ENCODE peak calls at places on chromosome 10, in six cellular contexts. V, N, T, C, R and F are unnamed samples.

GRCh38 chr10:113681533-113682470 is 2.1 kb downstream of the CASP7 start:
- DNase-seq in V (no peak), N (no peak), T (no peak), C (no peak), R (peak), F (peak)

GRCh38 chr10:79242620-79243152 is 104.6 kb upstream of the PPIF start:
- DNase-seq in V (peak), N (peak), T (no peak), C (peak), R (peak), F (peak)

GRCh38 chr10:90136731-90137316 is 435.4 kb downstream of the KIF20B start:
- DNase-seq in V (peak), N (no peak), T (no peak), C (peak), R (peak), F (peak)

GRCh38 chr10:18576586-18576985 is 74.8 kb downstream of the NSUN6 start:
- DNase-seq in V (no peak), N (no peak), T (no peak), C (no peak), R (no peak), F (no peak)

GRCh38 chr10:100998991-100999741 is 442 bp upstream of the LZTS2 start:
- DNase-seq in V (peak), N (peak), T (peak), C (peak), R (peak), F (peak)

GRCh38 chr10:110706690-110707098 is 62.6 kb downstream of the RBM20 start:
- DNase-seq in V (peak), N (no peak), T (peak), C (peak), R (peak), F (no peak)

GRCh38 chr10:31101123-31101522 is 69.5 kb upstream of the ZNF438 start:
- DNase-seq in V (peak), N (no peak), T (no peak), C (peak), R (peak), F (peak)

GRCh38 chr10:101580486-101581399 is 7.3 kb downstream of the POLL start:
- DNase-seq in V (no peak), N (no peak), T (no peak), C (no peak), R (no peak), F (no peak)

GRCh38 chr10:91077549-91078017 is 142.9 kb upstream of the PCGF5 start:
- DNase-seq in V (peak), N (no peak), T (peak), C (peak), R (peak), F (no peak)

GRCh38 chr10:126398383-126398743 is 10.1 kb upstream of the ADAM12 start:
- DNase-seq in V (no peak), N (no peak), T (no peak), C (no peak), R (no peak), F (no peak)

GRCh38 chr10:12941966-12942365 is 59.5 kb downstream of the CCDC3 start:
- DNase-seq in V (no peak), N (no peak), T (no peak), C (no peak), R (no peak), F (no peak)

GRCh38 chr10:86388119-86388704 is 21.6 kb upstream of the GRID1 start:
- DNase-seq in V (no peak), N (no peak), T (peak), C (no peak), R (no peak), F (no peak)
- H3K4me3 ChIP-seq in V (no peak), N (no peak), T (no peak), C (no peak), R (no peak), F (no peak)

GRCh38 chr10:5736591-5736990 is 52.0 kb downstream of the TASOR2 start:
- DNase-seq in V (no peak), N (no peak), T (no peak), C (no peak), R (no peak), F (no peak)

GRCh38 chr10:5738427-5738826 is 53.8 kb downstream of the TASOR2 start:
- DNase-seq in V (no peak), N (no peak), T (no peak), C (no peak), R (no peak), F (no peak)

GRCh38 chr10:5741276-5741675 is 56.6 kb downstream of the TASOR2 start:
- DNase-seq in V (no peak), N (no peak), T (no peak), C (no peak), R (no peak), F (no peak)

GRCh38 chr10:5735119-5735518 is 50.5 kb downstream of the TASOR2 start:
- DNase-seq in V (no peak), N (no peak), T (no peak), C (no peak), R (no peak), F (no peak)

GRCh38 chr10:5737352-5737751 is 52.7 kb downstream of the TASOR2 start:
- DNase-seq in V (no peak), N (no peak), T (no peak), C (no peak), R (no peak), F (peak)
- TF ChIP-seq CTCF in V (no peak), N (no peak), T (no peak), C (peak), R (peak), F (no peak)

GRCh38 chr10:92091965-92092364 is 168.4 kb downstream of the BTAF1 start:
- DNase-seq in V (no peak), N (no peak), T (no peak), C (no peak), R (no peak), F (peak)
- H3K4me3 ChIP-seq in V (no peak), N (no peak), T (no peak), C (no peak), R (no peak), F (no peak)

DNA sequence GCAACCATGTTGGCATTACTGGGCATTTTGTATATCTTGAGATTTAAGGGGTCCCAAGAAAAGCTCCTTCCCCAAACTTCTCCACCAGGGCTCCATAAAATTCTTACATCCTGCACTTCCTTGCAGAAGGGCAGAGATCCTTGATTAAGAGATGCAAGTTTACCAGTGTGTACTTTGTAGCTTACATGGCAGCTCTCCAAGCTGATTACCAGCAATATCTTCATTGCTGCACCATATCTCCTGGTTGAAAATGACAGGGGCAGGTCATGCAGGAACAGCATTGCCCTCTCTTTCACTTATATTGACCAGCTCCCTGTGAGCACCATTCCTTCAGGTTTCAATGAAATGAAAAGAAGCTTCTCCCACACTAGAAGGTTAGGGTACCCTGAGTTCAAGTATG is 184.6 kb upstream of the PHYHIPL start:
- DNase-seq in V (no peak), N (no peak), T (no peak), C (no peak), R (no peak), F (no peak)
- TF ChIP-seq CTCF in V (no peak), N (no peak), T (no peak), C (no peak), R (no peak), F (no peak)

DNA sequence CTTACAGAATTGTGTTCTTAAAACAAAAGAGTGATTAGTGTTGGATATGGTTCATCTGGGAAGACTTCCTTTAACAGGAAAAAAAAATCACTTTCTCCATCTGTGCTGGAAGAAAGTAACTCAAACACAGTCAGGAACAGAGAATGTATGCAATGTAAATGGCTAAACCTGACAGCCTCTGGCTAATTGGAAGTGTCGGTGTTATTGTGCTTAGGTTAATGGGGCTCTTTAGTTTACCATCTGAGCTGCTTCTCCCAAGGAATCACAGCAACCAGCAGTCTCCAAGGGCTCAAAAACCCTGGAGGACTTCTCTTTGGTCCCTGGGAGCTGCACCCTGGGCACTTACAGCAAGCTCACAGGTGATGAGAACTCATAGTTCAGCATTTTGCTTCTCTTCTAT is 724.5 kb downstream of the LRMDA start:
- DNase-seq in V (no peak), N (no peak), T (no peak), C (no peak), R (no peak), F (no peak)
- H3K4me3 ChIP-seq in V (no peak), N (no peak), T (no peak), C (no peak), R (no peak), F (no peak)

GRCh38 chr10:25024528-25024927 is 8.1 kb downstream of the THNSL1 start:
- DNase-seq in V (no peak), N (no peak), T (no peak), C (no peak), R (no peak), F (no peak)

GRCh38 chr10:25028711-25029110 is 12.3 kb downstream of the THNSL1 start:
- DNase-seq in V (peak), N (no peak), T (no peak), C (no peak), R (no peak), F (no peak)

GRCh38 chr10:25029519-25029918 is 13.1 kb downstream of the THNSL1 start:
- DNase-seq in V (no peak), N (no peak), T (no peak), C (no peak), R (no peak), F (no peak)

GRCh38 chr10:25023278-25023677 is 6.9 kb downstream of the THNSL1 start:
- DNase-seq in V (no peak), N (no peak), T (no peak), C (peak), R (peak), F (no peak)

GRCh38 chr10:25026463-25026862 is 10.1 kb downstream of the THNSL1 start:
- DNase-seq in V (peak), N (no peak), T (no peak), C (peak), R (peak), F (no peak)
- TF ChIP-seq CTCF in V (no peak), N (no peak), T (no peak), C (no peak), R (peak), F (no peak)